ENCODE peak calls at places on chromosomes 13 and 19, in five cellular contexts. One of them, this sample, is unnamed.

GRCh38 chr19:49119411-49120324 is at the start of gene PPFIA3:
- DNase-seq in heart left ventricle: peak
- DNase-seq in T-helper 1 cell: no peak
- DNase-seq in KG1: no peak
- DNase-seq in uterus: peak
- DNase-seq in this sample: no peak

GRCh38 chr19:57720878-57721277 is 6.5 kb downstream of the ZNF671 start:
- DNase-seq in heart left ventricle: no peak
- DNase-seq in uterus: no peak
- DNase-seq in KG1: no peak
- DNase-seq in T-helper 1 cell: no peak
- DNase-seq in this sample: no peak

GRCh38 chr13:84684804-84685203 is 802.5 kb upstream of the SLITRK1 start:
- DNase-seq in T-helper 1 cell: no peak
- DNase-seq in KG1: no peak
- DNase-seq in uterus: no peak
- DNase-seq in heart left ventricle: no peak
- DNase-seq in this sample: no peak

GRCh38 chr13:96650301-96650886 is 343.9 kb downstream of the OXGR1 start:
- DNase-seq in heart left ventricle: no peak
- DNase-seq in uterus: no peak
- DNase-seq in T-helper 1 cell: no peak
- DNase-seq in KG1: no peak
- DNase-seq in this sample: no peak

GRCh38 chr19:50311723-50312635 is 17.2 kb downstream of the KCNC3 start:
- DNase-seq in heart left ventricle: peak
- DNase-seq in uterus: no peak
- DNase-seq in T-helper 1 cell: no peak
- DNase-seq in KG1: no peak
- DNase-seq in this sample: no peak

GRCh38 chr13:112588490-112589297 is 741 bp upstream of the TUBGCP3 start:
- DNase-seq in T-helper 1 cell: peak
- DNase-seq in KG1: no peak
- DNase-seq in heart left ventricle: no peak
- DNase-seq in uterus: no peak
- DNase-seq in this sample: no peak

GRCh38 chr13:78598382-78598781 is 5.0 kb downstream of the POU4F1 start:
- DNase-seq in heart left ventricle: no peak
- DNase-seq in T-helper 1 cell: no peak
- DNase-seq in uterus: no peak
- DNase-seq in KG1: no peak
- DNase-seq in this sample: no peak

GRCh38 chr13:33312150-33312908 is 26.8 kb upstream of the STARD13 start:
- DNase-seq in heart left ventricle: no peak
- DNase-seq in uterus: no peak
- DNase-seq in KG1: no peak
- DNase-seq in T-helper 1 cell: no peak
- DNase-seq in this sample: no peak

GRCh38 chr19:43354305-43354627 is 780 bp downstream of the CD177 start:
- DNase-seq in T-helper 1 cell: no peak
- DNase-seq in KG1: no peak
- DNase-seq in heart left ventricle: no peak
- DNase-seq in uterus: no peak
- DNase-seq in this sample: no peak